ENCODE peak calls at places on chromosomes 16 and 17, in four cellular contexts. R, B, V and W are unnamed samples. For H3K4me1, the result is how much of the 10 kb centered on the place peaks cover.

GRCh38 chr17:60369727-60370126 is 22.2 kb downstream of the USP32 start:
- DNase-seq in R (no peak), B (no peak), V (no peak), W (no peak)

GRCh38 chr17:79593636-79594035 is 17.2 kb downstream of the RBFOX3 start:
- DNase-seq in R (no peak), V (no peak), B (no peak), W (no peak)

GRCh38 chr16:89045181-89045815 is 48.4 kb upstream of the ACSF3 start:
- DNase-seq in B (no peak), V (peak), R (no peak), W (no peak)

GRCh38 chr16:81551821-81552304 is 107.3 kb downstream of the CMIP start:
- DNase-seq in V (no peak), B (no peak), R (no peak), W (peak)

GRCh38 chr16:88920618-88921602 is 54.5 kb upstream of the PABPN1L start:
- DNase-seq in B (peak), V (peak), R (no peak), W (no peak)

GRCh38 chr16:23408242-23409201 is 44.5 kb downstream of the COG7 start:
- DNase-seq in R (no peak), B (no peak), V (no peak), W (no peak)

GRCh38 chr17:76558210-76559095 is 18.6 kb downstream of the PRCD start:
- DNase-seq in V (no peak), B (no peak), R (no peak), W (no peak)

GRCh38 chr17:19306160-19307111 is 56.1 kb downstream of the B9D1 start:
- DNase-seq in R (no peak), B (peak), V (no peak), W (no peak)

GRCh38 chr16:65185379-65185778 is 63.5 kb upstream of the CDH11 start:
- DNase-seq in V (no peak), B (no peak), R (no peak), W (no peak)

GRCh38 chr17:80377798-80378197 is 37.2 kb upstream of the ENDOV start:
- DNase-seq in R (no peak), B (no peak), V (no peak), W (no peak)

GRCh38 chr16:58843675-58844074 is 109.6 kb upstream of the GOT2 start:
- DNase-seq in B (no peak), V (no peak), R (no peak), W (no peak)

GRCh38 chr16:2019919-2020831 is 590 bp downstream of the NPW start:
- DNase-seq in V (no peak), R (no peak), B (no peak), W (no peak)

GRCh38 chr17:77507116-77507885 is 366.5 kb downstream of the SEC14L1 start:
- DNase-seq in R (no peak), B (no peak), V (no peak), W (no peak)

GRCh38 chr16:66143422-66143821 is 223.1 kb upstream of the CDH5 start:
- DNase-seq in V (no peak), R (no peak), B (no peak), W (no peak)

GRCh38 chr17:17084941-17085340 is 42.7 kb downstream of the MPRIP start:
- DNase-seq in R (no peak), V (no peak), B (no peak), W (no peak)

GRCh38 chr17:74201250-74201649 is 2.2 kb upstream of the RPL38 start:
- DNase-seq in B (no peak), V (no peak), R (no peak), W (peak)

GRCh38 chr17:66378296-66378695 is 75.9 kb downstream of the PRKCA start:
- DNase-seq in V (no peak), R (no peak), B (no peak), W (no peak)

GRCh38 chr16:67248401-67249177 is at the start of gene SLC9A5:
- DNase-seq in B (no peak), V (peak), R (no peak), W (no peak)

GRCh38 chr16:14155572-14156213 is 84.6 kb downstream of the MRTFB start:
- DNase-seq in B (no peak), V (no peak), R (no peak), W (no peak)

GRCh38 chr16:78390828-78391227 is 291.4 kb downstream of the WWOX start:
- DNase-seq in B (no peak), R (no peak), V (no peak), W (no peak)

GRCh38 chr17:1054656-1055055 is 57.7 kb downstream of the TIMM22 start:
- DNase-seq in R (no peak), B (no peak), V (peak), W (no peak)

GRCh38 chr17:66715076-66715675 is 119.7 kb upstream of the CACNG5 start:
- DNase-seq in V (no peak), R (no peak), B (no peak), W (no peak)

GRCh38 chr17:56592487-56593072 is 919 bp upstream of the NOG start:
- DNase-seq in V (peak), R (peak), B (peak), W (peak)

GRCh38 chr16:31707743-31708335 is 165.8 kb upstream of the ZNF267 start:
- DNase-seq in R (no peak), V (no peak), B (no peak), W (no peak)

GRCh38 chr16:31708348-31708747 is 165.3 kb upstream of the ZNF267 start:
- DNase-seq in B (no peak), R (no peak), V (no peak), W (no peak)

GRCh38 chr16:31706925-31707324 is 166.7 kb upstream of the ZNF267 start:
- DNase-seq in R (no peak), V (no peak), B (no peak), W (no peak)

GRCh38 chr16:31705371-31705770 is 168.2 kb upstream of the ZNF267 start:
- DNase-seq in V (no peak), B (no peak), R (no peak), W (no peak)

GRCh38 chr16:31706318-31706717 is 167.3 kb upstream of the ZNF267 start:
- DNase-seq in R (no peak), B (no peak), V (no peak), W (no peak)
- H3K4me3 ChIP-seq in R (no peak), B (no peak), V (no peak), W (no peak)

GRCh38 chr16:57261806-57262205 is 16.7 kb downstream of the ARL2BP start:
- DNase-seq in B (no peak), V (peak), R (no peak), W (no peak)
- H3K4me1 ChIP-seq in B (under half), V (under half), R (under half), W (under half)

GRCh38 chr16:28012031-28012445 is 51.5 kb downstream of the GSG1L start:
- DNase-seq in R (no peak), B (no peak), V (no peak), W (no peak)
- H3K27ac ChIP-seq in R (no peak), B (no peak), V (no peak), W (no peak)

DNA sequence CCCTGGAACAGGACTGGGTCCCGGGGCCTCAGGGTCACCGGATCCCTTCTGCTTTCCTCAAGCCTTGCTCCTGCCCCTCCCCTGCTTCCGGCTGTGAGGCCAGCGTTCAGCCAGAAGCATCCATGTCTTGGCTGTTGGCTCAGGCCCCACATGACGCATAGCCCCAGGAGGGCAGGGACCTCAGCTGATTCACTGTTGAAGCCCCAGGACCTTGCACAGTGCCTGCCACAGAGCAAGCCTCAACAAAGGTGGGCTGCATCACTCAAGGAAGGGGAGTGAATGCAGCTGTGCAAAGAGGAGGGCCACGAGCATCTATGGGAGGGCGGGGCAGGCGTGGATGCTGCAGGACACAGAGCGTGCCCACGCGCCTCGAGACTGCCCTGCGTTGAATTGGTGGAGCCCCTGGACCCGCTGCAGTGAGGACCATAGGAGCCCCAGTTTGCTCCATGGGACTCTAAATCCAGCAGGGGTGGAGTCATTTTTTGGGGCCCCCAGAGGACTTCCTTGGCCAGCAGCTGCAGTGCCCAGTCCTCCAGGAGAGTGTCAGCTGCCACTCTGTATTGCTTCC is 28.2 kb upstream of the ITGA3 start:
- DNase-seq in R (peak), V (peak), B (peak), W (peak)
- H3K4me3 ChIP-seq in R (peak), V (no peak), B (peak), W (peak)

GRCh38 chr17:3963214-3964201 is 729 bp downstream of the ATP2A3 start:
- DNase-seq in B (peak), V (no peak), R (no peak), W (no peak)
- H3K4me1 ChIP-seq in B (under half), V (under half), R (under half), W (under half)

GRCh38 chr17:50722746-50723145 is 3.3 kb downstream of the LUC7L3 start:
- DNase-seq in B (no peak), V (no peak), R (no peak), W (no peak)

GRCh38 chr17:50719924-50720805 is 762 bp downstream of the LUC7L3 start:
- DNase-seq in R (no peak), V (no peak), B (no peak), W (no peak)

GRCh38 chr17:50725769-50726655 is 6.6 kb downstream of the LUC7L3 start:
- DNase-seq in R (no peak), B (no peak), V (no peak), W (no peak)

GRCh38 chr17:50719144-50719923 is at the start of gene LUC7L3:
- DNase-seq in R (peak), V (peak), B (peak), W (peak)

DNA sequence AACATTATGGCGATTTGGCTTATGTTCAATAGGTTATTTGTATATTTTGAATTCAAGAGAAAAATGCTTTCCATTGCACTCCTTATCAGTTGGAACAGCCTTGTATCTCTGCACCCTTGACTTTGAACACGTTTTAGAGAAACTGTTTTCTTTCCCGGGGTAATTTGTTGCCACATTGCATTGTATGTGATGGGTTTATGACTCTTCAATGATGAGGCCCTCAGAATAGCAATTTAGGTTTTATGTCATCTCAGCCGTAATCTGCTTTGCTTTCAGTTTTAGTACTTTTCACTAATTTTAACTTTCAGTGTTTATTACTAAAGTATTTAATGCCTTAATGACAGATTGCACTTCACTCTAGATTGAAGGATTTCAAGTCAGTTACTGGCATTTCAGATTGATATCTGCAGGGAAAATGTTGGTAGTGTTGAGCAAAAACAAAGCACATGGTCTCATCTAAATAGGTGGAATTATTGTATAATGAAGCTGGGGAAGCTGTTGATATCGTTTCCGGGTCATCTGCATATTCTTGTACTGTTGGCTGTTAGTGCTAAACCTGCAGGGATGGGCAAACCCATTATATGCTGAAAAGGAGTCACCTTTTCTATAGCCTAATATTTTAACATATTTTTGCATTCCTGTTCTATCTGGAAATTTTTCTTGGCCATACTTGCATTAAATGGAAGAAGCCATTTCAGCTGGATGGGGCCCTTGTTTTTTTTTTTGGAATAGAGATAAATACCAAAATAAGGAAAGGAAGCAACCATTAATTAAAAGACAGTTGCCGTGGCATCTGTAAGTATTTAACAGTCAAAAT is 2.0 kb downstream of the LUC7L3 start:
- DNase-seq in R (no peak), B (no peak), V (no peak), W (no peak)
- H3K27ac ChIP-seq in R (no peak), B (peak), V (no peak), W (no peak)

GRCh38 chr17:57751971-57752905 is 7.1 kb upstream of the CCDC182 start:
- DNase-seq in R (no peak), V (no peak), B (no peak), W (peak)
- H3K4me3 ChIP-seq in R (no peak), V (no peak), B (no peak), W (no peak)

GRCh38 chr17:42387221-42387657 is 1.0 kb downstream of the STAT3 start:
- DNase-seq in B (no peak), R (no peak), V (no peak), W (no peak)

GRCh38 chr17:42378597-42379594 is 9.3 kb downstream of the STAT3 start:
- DNase-seq in V (no peak), B (no peak), R (no peak), W (no peak)

GRCh38 chr17:42386784-42387183 is 1.5 kb downstream of the STAT3 start:
- DNase-seq in V (no peak), R (no peak), B (no peak), W (no peak)

GRCh38 chr17:42380935-42381334 is 7.3 kb downstream of the STAT3 start:
- DNase-seq in R (no peak), B (no peak), V (no peak), W (no peak)

GRCh38 chr17:42381898-42382297 is 6.3 kb downstream of the STAT3 start:
- DNase-seq in V (no peak), R (no peak), B (no peak), W (no peak)
- H3K4me1 ChIP-seq in V (half or more), R (under half), B (half or more), W (under half)

DNA sequence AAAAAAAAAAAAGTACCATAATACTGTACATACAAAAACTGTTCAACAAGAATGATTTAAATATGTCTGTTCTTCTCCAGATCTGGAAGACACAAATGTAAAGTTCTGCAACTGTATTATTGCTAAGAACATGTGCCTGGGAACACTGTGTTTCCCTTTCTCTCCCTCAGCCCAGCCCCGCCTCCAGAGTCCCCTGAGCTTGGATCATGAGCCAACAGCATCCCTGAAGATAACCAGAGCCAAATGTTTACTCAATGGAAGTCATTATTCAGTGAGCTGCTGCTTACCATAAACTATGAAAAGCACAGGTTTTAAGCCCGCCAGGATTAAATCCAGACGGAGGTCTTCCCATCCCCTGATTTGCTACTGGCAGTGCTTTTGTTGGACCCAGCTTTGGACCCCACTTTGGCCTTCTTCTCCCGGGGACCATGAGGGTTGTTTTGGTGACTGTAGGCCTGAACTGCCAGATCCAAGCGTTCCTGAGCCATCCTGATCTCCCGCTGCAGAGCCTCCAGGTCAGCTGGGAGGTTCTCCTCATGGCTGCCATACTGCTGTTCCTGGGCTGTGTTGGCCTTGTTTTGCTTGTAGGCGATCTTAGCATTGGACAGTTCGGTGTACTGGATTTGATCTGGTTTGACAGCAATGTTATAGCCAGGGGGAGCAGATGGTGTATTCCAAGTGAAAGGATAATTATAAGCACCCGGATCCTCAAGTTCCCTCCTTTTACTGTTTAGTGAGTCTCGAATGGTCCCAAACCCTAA is 25.6 kb downstream of the GJC1 start:
- DNase-seq in R (peak), V (no peak), B (no peak), W (no peak)
- H3K27ac ChIP-seq in R (no peak), V (peak), B (peak), W (no peak)